ENCODE peak calls at places on chromosomes 4 and X, in seven cellular contexts. V is NCI-H748 treated with DMSO at 0.1 percent for 48 hours; N is renal cortical epithelial cell; M is OCI-M1; G is activated B cell treated with CpG ODN at 0.5 μM for 24 hours; Z is NCI-H1930; L is naive thymus-derived CD8-positive, alpha-beta T cell. D is an unnamed sample.

GRCh38 chr4:26288308-26288982 is 32.4 kb upstream of the RBPJ start:
- DNase-seq in V (no peak), N (peak), M (peak), G (no peak), Z (no peak), L (no peak), D (no peak)

GRCh38 chr4:156238171-156238570 is 284.5 kb upstream of the CTSO start:
- DNase-seq in V (no peak), N (no peak), M (no peak), G (no peak), Z (no peak), L (no peak), D (no peak)

GRCh38 chr4:155197757-155198156 is 10.7 kb upstream of the NPY2R start:
- DNase-seq in V (no peak), N (no peak), M (no peak), G (no peak), Z (no peak), L (no peak), D (no peak)

GRCh38 chr4:58138786-58139185 is 1028.6 kb upstream of the IGFBP7 start:
- DNase-seq in V (no peak), N (no peak), M (no peak), G (no peak), Z (no peak), L (no peak), D (no peak)

GRCh38 chrX:17024896-17025295 is 78.4 kb downstream of the REPS2 start:
- DNase-seq in V (no peak), N (peak), M (no peak), G (no peak), Z (no peak), L (no peak), D (peak)

GRCh38 chrX:130771230-130771629 is 131.8 kb downstream of the ENOX2 start:
- DNase-seq in V (no peak), N (peak), M (no peak), G (no peak), Z (no peak), L (no peak), D (no peak)

GRCh38 chr4:119570401-119570800 is 58.2 kb downstream of the PDE5A start:
- DNase-seq in V (no peak), N (no peak), M (no peak), G (no peak), Z (no peak), L (no peak), D (no peak)

GRCh38 chrX:80120335-80120734 is 105.8 kb downstream of the TBX22 start:
- DNase-seq in V (no peak), N (no peak), M (no peak), G (no peak), Z (no peak), L (no peak), D (no peak)

GRCh38 chr4:80268081-80268823 is 1.8 kb downstream of the FGF5 start:
- DNase-seq in V (peak), N (no peak), M (no peak), G (no peak), Z (peak), L (no peak), D (peak)

GRCh38 chr4:112753333-112753732 is 116.4 kb downstream of the LARP7 start:
- DNase-seq in V (no peak), N (no peak), M (no peak), G (no peak), Z (no peak), L (no peak), D (peak)

GRCh38 chr4:44493924-44494323 is 45.3 kb upstream of the KCTD8 start:
- DNase-seq in V (no peak), N (peak), M (peak), G (no peak), Z (no peak), L (no peak), D (peak)

GRCh38 chr4:142326181-142326580 is 519.9 kb downstream of the INPP4B start:
- DNase-seq in V (no peak), N (no peak), M (no peak), G (no peak), Z (no peak), L (no peak), D (no peak)

GRCh38 chr4:73912191-73912590 is 43.0 kb downstream of the CXCL1 start:
- DNase-seq in V (no peak), N (no peak), M (no peak), G (no peak), Z (no peak), L (no peak), D (no peak)

GRCh38 chrX:125289209-125289608 is 30.5 kb upstream of the TEX13C start:
- DNase-seq in V (no peak), N (peak), M (no peak), G (no peak), Z (no peak), L (no peak), D (no peak)

GRCh38 chr4:187685247-187685646 is 310.3 kb upstream of the ZFP42 start:
- DNase-seq in V (no peak), N (no peak), M (no peak), G (no peak), Z (no peak), L (no peak), D (no peak)

GRCh38 chr4:151719045-151719743 is 41.6 kb downstream of the GATB start:
- DNase-seq in V (no peak), N (no peak), M (no peak), G (no peak), Z (no peak), L (no peak), D (no peak)

GRCh38 chr4:78870056-78870455 is 69.2 kb downstream of the PAQR3 start:
- DNase-seq in V (no peak), N (peak), M (no peak), G (no peak), Z (no peak), L (no peak), D (no peak)

GRCh38 chr4:123731009-123731408 is 334.4 kb downstream of the SPRY1 start:
- DNase-seq in V (no peak), N (no peak), M (peak), G (no peak), Z (no peak), L (no peak), D (no peak)

GRCh38 chr4:107564326-107564725 is 155.7 kb downstream of the PAPSS1 start:
- DNase-seq in V (no peak), N (peak), M (no peak), G (no peak), Z (no peak), L (no peak), D (peak)

GRCh38 chr4:168859888-168860694 is 150.0 kb downstream of the CBR4 start:
- DNase-seq in V (no peak), N (peak), M (no peak), G (no peak), Z (no peak), L (no peak), D (no peak)

D was measured in endodermal cell.